ENCODE peak calls at places on chromosomes 1 and 21, in ten cellular contexts. Z, S, Y, B, A, P, H, O, M and K are unnamed samples.
A peak's percentile ranks its signal among the peaks of the same experiment; 100 is the strongest.

GRCh38 chr1:113109908-113110554 is 37.0 kb downstream of the LRIG2 start:
- DNase-seq in Z (peak; percentile 83), H (peak; percentile 7), M (no peak), A (no peak), B (no peak), O (no peak), P (no peak), Y (peak; percentile 97), S (peak; percentile 54), K (peak; percentile 17)

GRCh38 chr1:6245869-6246496 is 2.0 kb downstream of the HES3 start:
- DNase-seq in P (peak; percentile 38), H (no peak), Y (no peak), A (peak; percentile 84), Z (no peak), S (no peak), B (peak; percentile 82), M (no peak), O (peak; percentile 90), K (no peak)

GRCh38 chr1:230548357-230548756 is 93.9 kb upstream of the COG2 start:
- DNase-seq in B (peak; percentile 4), A (no peak), Z (no peak), S (no peak), H (peak; percentile 37), M (no peak), P (no peak), Y (no peak), O (peak; percentile 77), K (no peak)

GRCh38 chr1:204249736-204250427 is 36.1 kb upstream of the GOLT1A start:
- DNase-seq in S (no peak), B (no peak), Y (no peak), Z (no peak), M (no peak), P (no peak), H (no peak), A (no peak), O (no peak), K (no peak)

GRCh38 chr1:232998646-232999045 is 48.2 kb downstream of the NTPCR start:
- DNase-seq in A (no peak), B (no peak), M (no peak), Y (no peak), S (no peak), O (no peak), Z (no peak), P (no peak), H (no peak), K (no peak)

GRCh38 chr1:69991644-69992043 is 213.7 kb downstream of the LRRC40 start:
- DNase-seq in A (no peak), P (no peak), H (no peak), S (no peak), O (no peak), M (no peak), B (no peak), Z (no peak), Y (peak; percentile 42), K (no peak)

GRCh38 chr1:73839922-73840321 is 358.1 kb downstream of the LRRIQ3 start:
- DNase-seq in Y (peak; percentile 1), Z (no peak), H (peak; percentile 37), M (no peak), S (no peak), P (no peak), O (no peak), B (peak; percentile 10), A (no peak), K (no peak)

GRCh38 chr1:65362545-65362944 is 53.2 kb downstream of the DNAJC6 start:
- DNase-seq in M (no peak), A (no peak), B (no peak), H (peak; percentile 59), Y (no peak), S (no peak), Z (no peak), P (no peak), O (no peak), K (no peak)

GRCh38 chr1:101366513-101367215 is 129.8 kb downstream of the S1PR1 start:
- DNase-seq in H (peak; percentile 75), B (no peak), A (no peak), S (no peak), P (no peak), M (no peak), Y (peak; percentile 38), O (no peak), Z (no peak), K (no peak)

GRCh38 chr1:185699874-185700273 is 34.3 kb upstream of the HMCN1 start:
- DNase-seq in Z (no peak), B (no peak), Y (no peak), S (no peak), O (no peak), P (no peak), H (no peak), M (no peak), A (no peak), K (no peak)

GRCh38 chr21:26351661-26352060 is 181.1 kb upstream of the APP start:
- DNase-seq in O (no peak), S (no peak), Z (no peak), B (no peak), H (peak; percentile 41), P (no peak), M (no peak), A (no peak), Y (no peak), K (no peak)

GRCh38 chr1:43933386-43934278 is at the start of gene ARTN:
- DNase-seq in O (peak; percentile 76), B (no peak), S (no peak), A (peak; percentile 38), M (no peak), P (no peak), Z (no peak), H (peak; percentile 40), Y (no peak), K (peak; percentile 27)

GRCh38 chr1:179969962-179970361 is 15.4 kb downstream of the CEP350 start:
- DNase-seq in A (no peak), M (no peak), Z (peak; percentile 16), P (no peak), B (no peak), Y (peak; percentile 67), S (no peak), O (no peak), H (no peak), K (no peak)

GRCh38 chr1:54403808-54404261 is 2.4 kb downstream of the SSBP3 start:
- DNase-seq in A (no peak), O (no peak), P (no peak), Y (peak; percentile 65), M (no peak), S (no peak), Z (peak; percentile 37), H (peak; percentile 72), B (no peak), K (no peak)

GRCh38 chr1:23528245-23528978 is 2.6 kb downstream of the E2F2 start:
- DNase-seq in S (peak; percentile 86), P (peak; percentile 73), A (peak; percentile 63), Z (no peak), B (peak; percentile 83), M (peak; percentile 80), Y (peak; percentile 61), O (peak; percentile 91), H (peak; percentile 88), K (peak; percentile 83)

GRCh38 chr1:229023651-229024295 is 247.1 kb upstream of the RAB4A start:
- DNase-seq in O (no peak), S (no peak), B (no peak), M (no peak), H (no peak), Y (no peak), Z (no peak), P (no peak), A (no peak), K (no peak)

GRCh38 chr1:145845144-145845513 is 301 bp upstream of the NUDT17 start:
- DNase-seq in Z (no peak), A (peak; percentile 76), S (no peak), M (peak; percentile 8), P (no peak), O (peak; percentile 41), H (no peak), Y (no peak), B (no peak), K (no peak)

GRCh38 chr1:10962483-10962882 is 50.0 kb upstream of the TARDBP start:
- DNase-seq in M (no peak), S (no peak), Z (no peak), H (no peak), O (peak; percentile 93), A (no peak), Y (peak; percentile 71), P (no peak), B (peak; percentile 89), K (no peak)

GRCh38 chr21:33360871-33361602 is 36.3 kb downstream of the IFNAR1 start:
- DNase-seq in A (peak; percentile 73), Z (peak; percentile 37), S (peak; percentile 73), B (peak; percentile 37), M (peak; percentile 82), H (peak; percentile 76), Y (peak; percentile 79), P (peak; percentile 79), O (peak; percentile 72), K (peak; percentile 74)

GRCh38 chr1:244239261-244239770 is 188.2 kb downstream of the ZBTB18 start:
- DNase-seq in M (no peak), B (no peak), H (no peak), O (peak; percentile 87), A (peak; percentile 41), P (no peak), Y (peak; percentile 34), S (no peak), Z (no peak), K (no peak)

GRCh38 chr1:204562075-204562990 is 46.1 kb downstream of the MDM4 start:
- DNase-seq in Z (no peak), Y (no peak), M (no peak), S (no peak), B (no peak), A (no peak), O (no peak), P (no peak), H (no peak), K (no peak)